ENCODE peak calls at places on chromosomes 11 and 22, in ten cellular contexts. Z is epithelial cell of esophagus; E is aorta; V is heart right ventricle; T is OCI-LY7; X is GM23338; C is HFF-Myc; R is effector memory CD4-positive, alpha-beta T cell; Y is left ventricle myocardium inferior; W is lower leg skin. I is an unnamed sample.
A peak's percentile ranks its signal among the peaks of the same experiment; 100 is the strongest.

GRCh38 chr11:24624432-24624831 is 127.6 kb downstream of the LUZP2 start:
- DNase-seq in Z (no peak), E (no peak), V (no peak), T (no peak), X (no peak), C (no peak), R (no peak), Y (no peak), W (no peak), I (no peak)

GRCh38 chr11:114284021-114284420 is 12.2 kb upstream of the NNMT start:
- DNase-seq in Z (no peak), E (no peak), V (no peak), T (no peak), X (no peak), C (no peak), R (no peak), Y (no peak), W (no peak), I (no peak)

GRCh38 chr11:96213500-96213899 is 129.5 kb downstream of the MAML2 start:
- DNase-seq in Z (no peak), E (no peak), V (no peak), T (no peak), X (no peak), C (no peak), R (no peak), Y (no peak), W (no peak), I (no peak)

GRCh38 chr11:121451982-121452608 is at the start of gene SORL1:
- DNase-seq in Z (peak; percentile 74), E (peak; percentile 86), V (peak; percentile 76), T (peak; percentile 86), X (peak; percentile 93), C (no peak), R (peak; percentile 49), Y (peak; percentile 72), W (no peak), I (no peak)

GRCh38 chr22:35315855-35316745 is 16.4 kb downstream of the TOM1 start:
- DNase-seq in Z (peak; percentile 66), E (peak; percentile 21), V (peak; percentile 65), T (no peak), X (no peak), C (no peak), R (no peak), Y (peak; percentile 76), W (peak; percentile 76), I (no peak)

GRCh38 chr11:126101930-126102283 is 39.2 kb upstream of the CDON start:
- DNase-seq in Z (no peak), E (no peak), V (no peak), T (no peak), X (no peak), C (no peak), R (no peak), Y (no peak), W (no peak), I (no peak)

GRCh38 chr11:65573391-65574146 is 1.2 kb downstream of the FAM89B start:
- DNase-seq in Z (peak; percentile 33), E (no peak), V (no peak), T (peak; percentile 48), X (no peak), C (no peak), R (no peak), Y (no peak), W (no peak), I (no peak)

GRCh38 chr11:123798513-123799252 is 7.5 kb downstream of the OR6M1 start:
- DNase-seq in Z (peak; percentile 15), E (no peak), V (no peak), T (no peak), X (no peak), C (no peak), R (no peak), Y (no peak), W (no peak), I (no peak)

GRCh38 chr11:83871013-83871412 is 584.8 kb upstream of the CCDC90B start:
- DNase-seq in Z (no peak), E (no peak), V (no peak), T (no peak), X (no peak), C (no peak), R (no peak), Y (no peak), W (no peak), I (no peak)

GRCh38 chr11:20530942-20531703 is 68.3 kb upstream of the SLC6A5 start:
- DNase-seq in Z (no peak), E (no peak), V (no peak), T (no peak), X (no peak), C (no peak), R (no peak), Y (no peak), W (no peak), I (peak; percentile 8)

GRCh38 chr11:23732026-23732425 is 764.8 kb upstream of the LUZP2 start:
- DNase-seq in Z (no peak), E (no peak), V (no peak), T (no peak), X (no peak), C (no peak), R (no peak), Y (no peak), W (no peak), I (no peak)

GRCh38 chr11:64721359-64721699 is 1.7 kb downstream of the NRXN2 start:
- DNase-seq in Z (no peak), E (no peak), V (no peak), T (no peak), X (no peak), C (no peak), R (no peak), Y (no peak), W (no peak), I (no peak)

GRCh38 chr11:75499423-75500305 is 26.1 kb downstream of the GDPD5 start:
- DNase-seq in Z (peak; percentile 73), E (peak; percentile 75), V (no peak), T (no peak), X (no peak), C (peak; percentile 90), R (no peak), Y (peak; percentile 38), W (peak; percentile 69), I (no peak)

GRCh38 chr11:58561394-58562102 is 14.1 kb downstream of the LPXN start:
- DNase-seq in Z (no peak), E (no peak), V (no peak), T (no peak), X (no peak), C (no peak), R (no peak), Y (no peak), W (no peak), I (no peak)

GRCh38 chr11:58567889-58568512 is 7.7 kb downstream of the LPXN start:
- DNase-seq in Z (peak; percentile 68), E (peak; percentile 66), V (no peak), T (peak; percentile 82), X (peak; percentile 80), C (peak; percentile 39), R (peak; percentile 59), Y (peak; percentile 30), W (no peak), I (no peak)

GRCh38 chr11:58560842-58561241 is 14.8 kb downstream of the LPXN start:
- DNase-seq in Z (no peak), E (no peak), V (no peak), T (no peak), X (no peak), C (no peak), R (no peak), Y (no peak), W (no peak), I (no peak)

GRCh38 chr11:58562375-58562800 is 13.3 kb downstream of the LPXN start:
- DNase-seq in Z (no peak), E (no peak), V (no peak), T (no peak), X (no peak), C (no peak), R (no peak), Y (no peak), W (no peak), I (no peak)

GRCh38 chr11:58564226-58564625 is 11.4 kb downstream of the LPXN start:
- DNase-seq in Z (no peak), E (no peak), V (no peak), T (no peak), X (no peak), C (no peak), R (no peak), Y (no peak), W (no peak), I (no peak)
- H3K4me3 ChIP-seq in Z (no peak overlapping the region), E (no peak overlapping the region), V (no peak overlapping the region), T (no peak overlapping the region), X (no peak overlapping the region), C (no peak overlapping the region), R (no peak overlapping the region), Y (no peak overlapping the region), W (no peak overlapping the region), I (no peak overlapping the region)

DNA sequence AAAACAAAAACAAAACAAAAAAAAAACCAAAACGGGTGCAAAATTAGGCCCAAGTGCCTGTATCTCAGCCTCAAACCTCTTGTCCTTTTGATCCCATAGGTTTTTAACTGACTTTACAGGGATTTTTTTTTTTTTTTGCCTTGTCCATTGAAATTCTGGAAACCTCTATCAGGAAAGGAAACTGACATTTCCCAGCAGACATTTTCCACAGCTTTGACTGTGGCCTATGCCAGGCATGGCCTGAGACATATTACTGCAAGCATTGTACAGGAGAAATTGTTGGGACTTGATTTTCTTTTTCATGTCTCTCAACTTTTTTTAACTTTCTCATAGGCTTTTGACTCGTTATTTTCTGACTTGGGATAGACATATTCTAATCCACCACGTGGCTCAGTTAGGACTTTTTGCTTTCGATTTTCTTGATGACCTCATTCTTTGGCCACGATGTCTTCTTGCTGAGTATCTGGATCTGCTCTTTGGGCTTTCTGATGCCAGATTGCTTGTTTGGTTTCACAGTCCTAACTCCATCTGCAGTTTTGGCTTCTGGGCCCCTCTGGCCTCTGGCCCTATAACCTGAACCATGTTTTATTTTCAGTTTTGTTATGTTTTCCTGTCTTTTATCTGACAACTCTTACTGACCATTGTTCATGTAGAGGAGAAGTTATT is 336.1 kb upstream of the C11orf87 start:
- DNase-seq in Z (no peak), E (no peak), V (no peak), T (no peak), X (no peak), C (no peak), R (no peak), Y (peak; percentile 28), W (no peak), I (no peak)
- H3K4me3 ChIP-seq in Z (no peak overlapping the region), E (no peak overlapping the region), V (no peak overlapping the region), T (no peak overlapping the region), X (no peak overlapping the region), C (no peak overlapping the region), R (no peak overlapping the region), Y (no peak overlapping the region), W (no peak overlapping the region), I (no peak overlapping the region)

DNA sequence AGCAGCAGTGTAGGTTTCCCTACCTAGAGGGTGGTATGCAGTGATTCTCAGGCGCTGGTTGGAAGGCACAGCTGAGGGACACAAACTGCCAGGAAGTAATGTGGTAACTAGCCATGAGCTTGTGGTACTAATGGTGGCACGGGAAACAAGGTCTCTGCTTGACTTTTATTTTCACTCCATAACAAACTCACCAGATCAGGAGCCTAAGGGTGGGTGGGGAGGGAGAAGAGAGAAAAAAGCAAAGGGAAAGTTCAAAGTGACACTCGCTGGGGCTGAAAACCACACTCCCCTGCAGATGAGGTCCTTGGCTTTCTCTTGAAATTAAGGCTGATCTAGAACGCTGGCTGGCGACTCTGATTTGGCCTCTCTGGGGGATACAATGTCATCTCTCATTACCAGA is 22.0 kb downstream of the TRAF6 start:
- DNase-seq in Z (no peak), E (no peak), V (no peak), T (peak; percentile 33), X (no peak), C (no peak), R (no peak), Y (no peak), W (no peak), I (no peak)
- H3K4me3 ChIP-seq in Z (no peak overlapping the region), E (no peak overlapping the region), V (no peak overlapping the region), T (peak overlapping the region; percentile 28), X (no peak overlapping the region), C (no peak overlapping the region), R (no peak overlapping the region), Y (peak overlapping the region; percentile 1), W (no peak overlapping the region), I (no peak overlapping the region)

GRCh38 chr11:112223754-112224532 is 2.3 kb upstream of the PTS start:
- DNase-seq in Z (no peak), E (no peak), V (no peak), T (no peak), X (no peak), C (no peak), R (no peak), Y (no peak), W (no peak), I (no peak)
- H3K4me3 ChIP-seq in Z (no peak overlapping the region), E (no peak overlapping the region), V (no peak overlapping the region), T (no peak overlapping the region), X (no peak overlapping the region), C (no peak overlapping the region), R (no peak overlapping the region), Y (no peak overlapping the region), W (no peak overlapping the region), I (no peak overlapping the region)

I was measured in GM12864.